ENCODE peak calls at places on chromosome 9, in five cellular contexts. I is mesendoderm; V is HTR-8/SVneo; H is CD8-positive, alpha-beta T cell; C is heart right ventricle. R is an unnamed sample.

GRCh38 chr9:21559402-21560280 is 77.5 kb upstream of the IFNE start:
- DNase-seq in H (peak; percentile 56), I (peak; percentile 73), V (peak; percentile 31), C (peak; percentile 9), R (peak; percentile 37)

GRCh38 chr9:127778280-127779135 is at the start of gene SH2D3C:
- DNase-seq in H (no peak), V (no peak), I (no peak), C (peak; percentile 77), R (peak; percentile 75)

GRCh38 chr9:1531411-1531903 is 481.3 kb downstream of the DMRT2 start:
- DNase-seq in I (no peak), V (no peak), H (no peak), C (no peak), R (no peak)

GRCh38 chr9:137336735-137337134 is 34.7 kb upstream of the NRARP start:
- DNase-seq in V (no peak), C (no peak), H (no peak), I (no peak), R (no peak)

GRCh38 chr9:27394154-27394825 is 97.3 kb upstream of the EQTN start:
- DNase-seq in I (no peak), V (no peak), C (no peak), H (no peak), R (no peak)

GRCh38 chr9:113953541-113953940 is 77.4 kb downstream of the ZNF618 start:
- DNase-seq in I (no peak), H (no peak), V (no peak), C (no peak), R (no peak)

GRCh38 chr9:105126233-105126632 is 118.2 kb upstream of the SLC44A1 start:
- DNase-seq in V (no peak), C (no peak), H (no peak), I (no peak), R (no peak)

GRCh38 chr9:131835132-131835910 is 95.4 kb upstream of the RAPGEF1 start:
- DNase-seq in V (no peak), I (no peak), H (no peak), C (no peak), R (no peak)

GRCh38 chr9:113978954-113979712 is 99.0 kb downstream of the AMBP start:
- DNase-seq in H (no peak), C (no peak), I (no peak), V (no peak), R (no peak)

GRCh38 chr9:123421211-123421585 is 65.2 kb downstream of the CRB2 start:
- DNase-seq in H (no peak), I (no peak), V (no peak), C (no peak), R (no peak)

GRCh38 chr9:96158147-96158546 is 143.8 kb downstream of the HSD17B3 start:
- DNase-seq in C (no peak), I (no peak), V (no peak), H (no peak), R (no peak)

GRCh38 chr9:14031015-14031414 is 282.9 kb downstream of the NFIB start:
- DNase-seq in V (no peak), I (peak; percentile 76), C (peak; percentile 18), H (no peak), R (no peak)

GRCh38 chr9:130779153-130779855 is 55.8 kb upstream of the ABL1 start:
- DNase-seq in I (no peak), V (no peak), H (no peak), C (no peak), R (no peak)